ENCODE peak calls at places on chromosomes 4 and X, in four cellular contexts. G, N, Q and C are unnamed samples.

GRCh38 chr4:77817304-77818076 is 1.7 kb downstream of the CNOT6L start:
- DNase-seq in N (no peak), G (no peak), Q (no peak), C (no peak)

GRCh38 chr4:172996571-172997216 is 171.9 kb upstream of the GALNT7 start:
- DNase-seq in Q (peak; percentile 86), N (no peak), G (peak; percentile 91), C (no peak)

GRCh38 chr4:14117575-14118228 is 490.2 kb upstream of the BOD1L1 start:
- DNase-seq in G (no peak), N (no peak), Q (no peak), C (no peak)

GRCh38 chr4:8283161-8283560 is 13.6 kb downstream of the HTRA3 start:
- DNase-seq in N (no peak), Q (no peak), G (no peak), C (no peak)

GRCh38 chrX:9644335-9644734 is 121.3 kb downstream of the GPR143 start:
- DNase-seq in Q (no peak), N (no peak), G (no peak), C (no peak)

GRCh38 chrX:107118322-107119147 is at the start of gene RBM41:
- DNase-seq in G (peak; percentile 67), Q (peak; percentile 72), N (peak; percentile 88), C (peak; percentile 73)

GRCh38 chr4:95250544-95251137 is 298.1 kb downstream of the UNC5C start:
- DNase-seq in G (no peak), N (no peak), Q (no peak), C (no peak)

GRCh38 chr4:1685604-1686150 is 1.6 kb upstream of the FAM53A start:
- DNase-seq in N (no peak), G (no peak), Q (no peak), C (no peak)

GRCh38 chr4:141853091-141853734 is 216.8 kb downstream of the IL15 start:
- DNase-seq in N (no peak), G (no peak), Q (no peak), C (no peak)

GRCh38 chrX:17560385-17560784 is 176.9 kb upstream of the SCML1 start:
- DNase-seq in N (no peak), G (no peak), Q (no peak), C (no peak)

GRCh38 chrX:101659601-101660063 is at the start of gene ARMCX2:
- DNase-seq in G (peak; percentile 69), N (peak; percentile 74), Q (peak; percentile 68), C (peak; percentile 62)

DNA sequence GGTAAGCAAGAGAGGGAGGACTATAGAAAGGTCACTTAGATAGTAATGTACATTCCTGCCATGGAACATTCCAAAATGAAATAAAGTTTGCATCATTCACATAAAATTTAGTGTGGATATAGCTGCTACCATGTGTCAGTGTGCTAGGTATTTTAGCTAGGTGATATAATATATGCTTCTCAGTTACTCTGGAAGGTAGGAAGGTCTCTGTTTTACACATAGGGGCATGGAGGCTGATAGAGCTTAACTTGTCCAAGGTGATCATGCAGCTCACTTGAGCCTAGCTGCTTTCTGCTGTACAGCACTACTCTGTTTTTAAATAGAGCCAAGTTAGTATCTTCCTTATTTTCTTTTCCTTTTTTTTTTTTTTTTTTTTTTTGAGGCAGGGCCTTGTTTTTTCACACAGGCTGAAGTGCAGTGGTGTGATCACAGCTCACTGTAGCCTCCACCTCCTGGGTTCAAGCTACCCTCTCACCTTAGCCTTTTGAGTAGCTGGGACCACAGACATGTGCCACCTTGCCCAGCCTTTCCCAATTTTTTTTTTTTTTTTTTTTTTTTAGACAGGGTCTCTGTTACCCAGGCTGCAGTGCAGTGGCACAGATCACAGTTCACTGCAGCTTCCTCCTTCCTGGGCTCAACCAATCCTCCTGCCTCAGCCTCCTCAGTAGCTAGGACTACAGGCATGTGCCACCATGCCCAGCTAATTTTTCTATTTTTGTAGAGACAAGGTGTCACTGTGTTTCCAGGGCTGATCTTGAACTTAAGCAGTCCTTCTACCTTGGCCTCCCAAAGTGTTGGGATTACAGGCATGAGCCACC is 10.4 kb downstream of the AFF1 start:
- DNase-seq in Q (no peak), G (no peak), N (no peak), C (no peak)
- H3K9ac ChIP-seq in Q (no peak overlapping the region), G (no peak overlapping the region), N (no peak overlapping the region), C (no peak overlapping the region)

GRCh38 chrX:154002215-154002719 is 17.4 kb downstream of the IRAK1 start:
- DNase-seq in G (peak; percentile 61), N (peak; percentile 73), Q (peak; percentile 51), C (no peak)
- H2BK120ac ChIP-seq in G (peak overlapping the region; percentile 65), N (no peak overlapping the region), Q (no peak overlapping the region), C (no peak overlapping the region)

GRCh38 chr4:99893991-99894981 is at the start of gene LAMTOR3:
- DNase-seq in G (peak; percentile 88), Q (peak; percentile 91), N (peak; percentile 96), C (peak; percentile 93)

GRCh38 chr4:99893029-99893428 is 1.2 kb downstream of the LAMTOR3 start:
- DNase-seq in Q (no peak), G (no peak), N (no peak), C (no peak)

DNA sequence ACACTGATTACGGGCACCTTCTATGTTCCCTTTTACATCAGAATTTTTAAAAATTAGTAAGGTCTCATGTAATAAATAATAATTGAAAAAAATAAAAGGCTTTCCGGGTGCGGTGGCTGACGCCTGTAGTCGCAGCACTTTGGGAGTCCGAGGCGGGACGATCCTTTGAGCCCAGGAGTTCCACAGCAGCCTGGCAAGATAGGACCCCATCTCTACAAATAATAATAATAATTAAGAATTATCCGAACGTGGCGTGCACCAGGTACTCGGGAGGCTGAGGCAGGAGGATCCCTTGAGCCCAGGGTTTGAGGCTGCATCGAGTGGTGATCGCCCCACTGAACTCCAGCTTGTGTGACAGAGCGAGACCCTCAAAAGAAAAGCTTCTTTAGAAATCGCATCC is 771 bp upstream of the LAMTOR3 start:
- DNase-seq in G (no peak), Q (no peak), N (no peak), C (no peak)
- H3K9ac ChIP-seq in G (peak overlapping the region; percentile 90), Q (peak overlapping the region; percentile 87), N (peak overlapping the region; percentile 77), C (no peak overlapping the region)

DNA sequence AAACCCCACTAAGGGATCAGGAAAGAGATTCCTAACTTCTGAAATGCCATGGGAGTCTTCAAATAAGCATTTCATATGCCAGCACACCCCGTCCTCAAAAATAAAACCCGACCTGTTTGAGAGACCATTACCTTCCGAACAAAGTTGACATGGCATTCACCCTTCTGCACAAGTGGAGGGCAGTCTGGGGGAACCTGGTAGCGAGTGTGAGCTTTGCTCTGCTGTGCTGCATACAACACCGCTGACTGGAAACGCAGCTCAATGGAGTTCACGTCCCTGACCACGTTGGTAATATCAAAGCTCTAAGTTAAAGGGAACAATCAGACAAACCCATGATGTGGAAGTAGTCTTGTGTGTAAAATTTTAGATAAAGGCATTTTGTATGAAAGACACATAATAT is 38.0 kb downstream of the MANBA start:
- DNase-seq in Q (no peak), N (no peak), G (no peak), C (no peak)
- H2BK120ac ChIP-seq in Q (no peak overlapping the region), N (no peak overlapping the region), G (no peak overlapping the region), C (no peak overlapping the region)

GRCh38 chr4:93289241-93289640 is 539.3 kb upstream of the ATOH1 start:
- DNase-seq in G (no peak), N (no peak), Q (no peak), C (no peak)
- H3K9ac ChIP-seq in G (no peak overlapping the region), N (no peak overlapping the region), Q (no peak overlapping the region), C (no peak overlapping the region)

GRCh38 chrX:133781174-133781573 is 204.2 kb downstream of the GPC3 start:
- DNase-seq in Q (peak; percentile 9), N (no peak), G (no peak), C (no peak)

GRCh38 chrX:133783273-133783672 is 202.1 kb downstream of the GPC3 start:
- DNase-seq in G (no peak), Q (no peak), N (no peak), C (no peak)

GRCh38 chrX:133792198-133792953 is 193.0 kb downstream of the GPC3 start:
- DNase-seq in N (peak; percentile 91), Q (peak; percentile 72), G (peak; percentile 66), C (peak; percentile 80)

DNA sequence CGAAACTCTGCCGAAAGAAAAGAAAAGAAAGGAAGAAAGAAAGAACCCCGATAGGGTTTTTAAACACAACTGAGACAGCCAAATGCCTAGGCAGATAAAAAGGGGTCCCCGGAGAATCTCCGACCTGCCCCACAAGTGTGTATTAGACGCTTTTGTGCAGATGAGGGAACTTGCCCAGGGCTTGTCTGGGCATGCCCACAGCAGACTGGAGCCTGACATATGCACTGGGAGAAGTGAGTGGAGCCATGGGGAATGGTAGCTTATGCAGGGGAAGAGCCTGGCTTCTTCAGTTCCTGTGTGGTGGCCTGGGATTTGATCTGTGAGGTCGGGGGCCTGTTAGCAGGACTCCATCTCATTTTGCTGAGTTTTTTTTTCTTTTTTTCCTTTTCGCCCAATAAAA is 199.0 kb downstream of the GPC3 start:
- DNase-seq in N (no peak), G (no peak), Q (no peak), C (no peak)
- H2BK120ac ChIP-seq in N (peak overlapping the region; percentile 28), G (no peak overlapping the region), Q (no peak overlapping the region), C (no peak overlapping the region)

DNA sequence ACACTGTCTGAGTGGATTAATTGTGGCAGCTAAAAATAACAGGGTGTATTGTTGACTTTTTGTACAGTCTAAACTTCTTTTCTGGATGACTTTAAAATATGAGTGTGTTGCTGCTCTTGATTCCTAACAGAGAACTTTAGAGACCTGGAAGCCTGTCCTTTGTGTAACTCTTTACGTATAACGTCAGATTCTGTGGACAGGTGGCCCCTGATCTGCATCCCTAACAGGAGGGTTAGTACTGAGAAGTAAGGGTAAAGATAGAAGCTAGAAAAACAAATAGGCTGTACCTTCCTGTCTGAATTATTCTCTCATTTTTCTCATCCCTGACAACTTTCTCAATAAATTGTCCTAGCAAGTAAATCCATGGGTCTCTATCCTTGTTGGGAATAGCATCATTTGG is 105.7 kb upstream of the LIMCH1 start:
- DNase-seq in N (no peak), Q (no peak), G (no peak), C (no peak)
- H3K9ac ChIP-seq in N (no peak overlapping the region), Q (no peak overlapping the region), G (no peak overlapping the region), C (no peak overlapping the region)

GRCh38 chrX:44651347-44651746 is 108.7 kb upstream of the FUNDC1 start:
- DNase-seq in G (no peak), Q (no peak), N (peak; percentile 58), C (peak; percentile 28)
- H2BK120ac ChIP-seq in G (no peak overlapping the region), Q (no peak overlapping the region), N (no peak overlapping the region), C (no peak overlapping the region)

GRCh38 chr4:149296084-149296483 is 519.6 kb downstream of the IQCM start:
- DNase-seq in N (no peak), Q (no peak), G (no peak), C (no peak)

GRCh38 chr4:149293233-149293632 is 522.4 kb downstream of the IQCM start:
- DNase-seq in Q (no peak), N (no peak), G (no peak), C (no peak)

GRCh38 chr4:149292422-149293055 is 523.1 kb downstream of the IQCM start:
- DNase-seq in N (no peak), Q (no peak), G (no peak), C (no peak)

GRCh38 chr4:149296503-149296902 is 519.1 kb downstream of the IQCM start:
- DNase-seq in Q (peak; percentile 0), N (no peak), G (no peak), C (no peak)

DNA sequence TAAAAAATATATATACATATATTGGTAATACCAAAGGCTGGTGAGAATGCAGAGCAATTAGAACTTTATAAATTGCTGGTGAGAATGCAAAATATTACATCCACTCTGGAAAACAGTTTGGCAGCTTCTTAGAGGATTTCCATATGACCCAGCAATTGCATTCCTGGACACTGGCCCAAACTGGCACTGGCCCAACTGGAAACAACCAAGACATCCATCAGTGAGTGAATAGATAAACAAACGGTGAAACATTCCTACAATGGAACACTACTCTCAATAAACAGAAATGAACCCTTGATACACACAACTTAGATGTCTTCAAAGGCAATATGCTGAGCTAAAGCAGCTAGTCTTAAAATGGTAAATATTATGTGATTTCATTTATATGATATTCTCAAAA is 524.2 kb downstream of the IQCM start:
- DNase-seq in N (no peak), G (peak; percentile 43), Q (peak; percentile 50), C (no peak)
- H3K9ac ChIP-seq in N (no peak overlapping the region), G (no peak overlapping the region), Q (no peak overlapping the region), C (no peak overlapping the region)